ENCODE peak calls at places on chromosomes 3 and 15, in six cellular contexts. V is CD8-positive, alpha-beta memory T cell; M is aorta; Z is thoracic aorta; I is CD4-positive, CD25-positive, alpha-beta regulatory T cell; B is kidney. S is an unnamed sample. For H3K4me1, the result is how much of the 10 kb centered on the place peaks cover.

GRCh38 chr3:105999856-106000255 is 131.0 kb upstream of the CBLB start:
- DNase-seq in Z (no peak), I (no peak), B (no peak), V (no peak), M (no peak), S (no peak)

GRCh38 chr15:59565299-59565698 is 46.3 kb upstream of the GCNT3 start:
- DNase-seq in B (no peak), V (no peak), Z (no peak), I (no peak), M (no peak), S (no peak)

GRCh38 chr3:48929358-48930035 is 10.9 kb downstream of the ARIH2 start:
- DNase-seq in Z (no peak), V (no peak), M (no peak), B (no peak), I (no peak), S (no peak)

GRCh38 chr15:73876779-73877178 is 3.4 kb downstream of the TBC1D21 start:
- DNase-seq in B (no peak), V (no peak), Z (no peak), M (no peak), I (no peak), S (no peak)

GRCh38 chr15:75200765-75201608 is 695 bp upstream of the C15orf39 start:
- DNase-seq in B (peak), Z (no peak), M (peak), I (peak), V (peak), S (peak)

GRCh38 chr3:64167346-64167745 is 57.9 kb downstream of the PRICKLE2 start:
- DNase-seq in Z (no peak), I (no peak), B (no peak), M (no peak), V (no peak), S (no peak)

GRCh38 chr15:100726426-100727190 is 124.2 kb downstream of the ASB7 start:
- DNase-seq in B (peak), Z (no peak), I (no peak), M (no peak), V (no peak), S (no peak)

GRCh38 chr3:158313344-158313927 is 203.5 kb downstream of the RSRC1 start:
- DNase-seq in I (peak), V (no peak), B (no peak), Z (no peak), M (no peak), S (no peak)

GRCh38 chr15:65329991-65330735 is 25.7 kb downstream of the RNU5B-1 start:
- DNase-seq in B (peak), Z (no peak), I (no peak), V (no peak), M (no peak), S (peak)

GRCh38 chr3:136703429-136703828 is 48.7 kb downstream of the STAG1 start:
- DNase-seq in B (no peak), I (no peak), V (no peak), M (no peak), Z (no peak), S (no peak)

GRCh38 chr3:102053375-102053989 is 204.2 kb downstream of the NFKBIZ start:
- DNase-seq in M (no peak), I (no peak), V (no peak), B (no peak), Z (no peak), S (no peak)

GRCh38 chr3:21876742-21877141 is 125.7 kb upstream of the ZNF385D start:
- DNase-seq in V (no peak), M (no peak), I (no peak), Z (no peak), B (no peak), S (no peak)

GRCh38 chr15:31457161-31457560 is 130.5 kb downstream of the KLF13 start:
- DNase-seq in I (no peak), V (no peak), Z (no peak), B (no peak), M (peak), S (no peak)

GRCh38 chr3:138600341-138600740 is 6.3 kb upstream of the CEP70 start:
- DNase-seq in Z (no peak), I (no peak), M (peak), V (no peak), B (no peak), S (peak)

GRCh38 chr3:130759692-130760338 is 13.2 kb upstream of the PIK3R4 start:
- DNase-seq in Z (no peak), B (no peak), I (peak), M (peak), V (peak), S (peak)

GRCh38 chr15:76988874-76989780 is 5.8 kb upstream of the PSTPIP1 start:
- DNase-seq in I (no peak), M (peak), V (no peak), Z (no peak), B (no peak), S (no peak)

GRCh38 chr15:85031086-85031943 is 49.7 kb downstream of the PDE8A start:
- DNase-seq in M (no peak), V (no peak), B (no peak), Z (no peak), I (peak), S (no peak)
- H3K27ac ChIP-seq in M (no peak), V (no peak), B (peak), Z (no peak), I (peak), S (no peak)

GRCh38 chr3:42014949-42015533 is 53.1 kb upstream of the ULK4 start:
- DNase-seq in M (peak), I (no peak), Z (peak), B (peak), V (no peak), S (peak)
- H3K4me1 ChIP-seq in M (under half), I (under half), Z (under half), B (under half), V (under half), S (half or more)

DNA sequence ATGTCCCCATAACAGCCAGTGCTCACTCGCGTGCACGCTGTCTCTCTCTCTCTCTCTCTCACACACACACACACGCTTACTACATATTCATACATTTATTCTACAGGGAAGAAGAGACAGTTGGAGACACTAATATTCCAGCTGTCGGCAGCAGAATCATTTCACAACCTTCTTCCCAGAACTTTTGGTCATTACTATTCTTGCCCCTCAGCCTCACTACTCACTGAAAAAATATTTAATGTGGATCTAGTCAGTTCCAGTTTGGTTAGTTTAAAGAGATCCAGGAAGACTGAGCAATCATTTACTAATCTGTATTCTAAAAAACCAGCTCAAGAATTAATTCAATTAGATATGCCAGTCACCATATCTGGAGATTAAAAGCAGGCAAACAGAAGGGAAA is 394.9 kb downstream of the PTPRG start:
- DNase-seq in V (no peak), B (no peak), I (no peak), M (no peak), Z (no peak), S (no peak)
- H3K4me3 ChIP-seq in V (no peak), B (no peak), I (no peak), M (no peak), Z (peak), S (no peak)

DNA sequence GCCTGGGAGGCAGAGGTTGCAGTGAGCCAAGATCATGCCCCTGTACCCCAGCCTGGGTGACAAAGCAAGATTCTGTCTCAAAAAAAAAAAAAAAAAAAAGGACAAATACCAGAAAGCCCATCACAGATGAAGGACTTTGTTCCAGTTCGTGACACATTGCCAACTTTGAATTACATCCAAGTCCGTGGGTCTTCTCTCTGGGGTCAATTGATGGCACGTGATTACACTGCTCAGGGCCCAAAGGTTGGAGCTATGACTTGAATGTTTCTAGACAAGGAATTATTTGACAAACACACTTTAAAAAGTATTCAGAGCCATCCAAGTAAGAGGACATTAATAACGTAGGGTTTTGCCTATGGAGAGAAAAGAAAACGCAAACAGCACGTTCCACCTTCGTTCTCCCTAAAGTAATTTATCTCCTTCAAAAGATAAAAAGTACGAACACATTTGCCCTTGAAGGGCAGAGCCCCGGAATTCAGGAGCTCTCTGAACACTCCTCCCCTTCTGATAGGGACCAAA is 31.4 kb upstream of the ST3GAL6 start:
- DNase-seq in V (no peak), Z (no peak), M (no peak), B (no peak), I (no peak), S (no peak)
- H3K27ac ChIP-seq in V (no peak), Z (peak), M (no peak), B (peak), I (no peak), S (peak)

GRCh38 chr15:29815000-29815704 is 7.1 kb downstream of the TJP1 start:
- DNase-seq in V (no peak), I (no peak), B (no peak), M (no peak), Z (no peak), S (no peak)

GRCh38 chr15:29815705-29816042 is 6.6 kb downstream of the TJP1 start:
- DNase-seq in M (no peak), B (no peak), Z (no peak), I (no peak), V (no peak), S (no peak)

GRCh38 chr15:29811691-29812383 is 10.4 kb downstream of the TJP1 start:
- DNase-seq in V (no peak), Z (no peak), B (no peak), I (no peak), M (no peak), S (no peak)

GRCh38 chr15:29813009-29813408 is 9.3 kb downstream of the TJP1 start:
- DNase-seq in M (no peak), B (no peak), Z (no peak), V (no peak), I (no peak), S (no peak)

DNA sequence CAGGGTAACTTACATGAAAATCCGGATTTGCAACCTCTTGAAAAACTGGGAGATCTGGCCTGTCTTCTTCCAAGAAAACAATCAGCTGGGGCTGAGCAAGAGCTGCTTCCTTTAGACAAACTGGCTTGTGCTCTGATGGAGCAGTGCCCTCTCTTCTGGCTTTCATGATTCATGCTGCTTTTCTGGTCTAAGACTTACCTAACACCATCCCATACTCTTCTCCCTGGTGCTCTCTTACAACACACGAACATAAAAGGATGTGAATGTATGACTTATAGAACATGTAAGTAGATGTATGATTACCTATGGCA is 9.9 kb downstream of the TJP1 start:
- DNase-seq in B (no peak), M (no peak), Z (no peak), I (no peak), V (no peak), S (no peak)
- H3K4me1 ChIP-seq in B (under half), M (under half), Z (under half), I (under half), V (under half), S (half or more)

GRCh38 chr3:37591130-37591865 is 270.4 kb upstream of the CTDSPL start:
- DNase-seq in M (peak), V (no peak), I (no peak), Z (no peak), B (no peak), S (no peak)

GRCh38 chr3:37593796-37594195 is 267.9 kb upstream of the CTDSPL start:
- DNase-seq in M (no peak), Z (no peak), I (no peak), B (no peak), V (no peak), S (no peak)

GRCh38 chr3:37592328-37592727 is 269.4 kb upstream of the CTDSPL start:
- DNase-seq in V (no peak), B (no peak), Z (no peak), I (no peak), M (no peak), S (no peak)

GRCh38 chr3:37595784-37596180 is 265.9 kb upstream of the CTDSPL start:
- DNase-seq in I (no peak), Z (no peak), V (no peak), B (no peak), M (no peak), S (no peak)

DNA sequence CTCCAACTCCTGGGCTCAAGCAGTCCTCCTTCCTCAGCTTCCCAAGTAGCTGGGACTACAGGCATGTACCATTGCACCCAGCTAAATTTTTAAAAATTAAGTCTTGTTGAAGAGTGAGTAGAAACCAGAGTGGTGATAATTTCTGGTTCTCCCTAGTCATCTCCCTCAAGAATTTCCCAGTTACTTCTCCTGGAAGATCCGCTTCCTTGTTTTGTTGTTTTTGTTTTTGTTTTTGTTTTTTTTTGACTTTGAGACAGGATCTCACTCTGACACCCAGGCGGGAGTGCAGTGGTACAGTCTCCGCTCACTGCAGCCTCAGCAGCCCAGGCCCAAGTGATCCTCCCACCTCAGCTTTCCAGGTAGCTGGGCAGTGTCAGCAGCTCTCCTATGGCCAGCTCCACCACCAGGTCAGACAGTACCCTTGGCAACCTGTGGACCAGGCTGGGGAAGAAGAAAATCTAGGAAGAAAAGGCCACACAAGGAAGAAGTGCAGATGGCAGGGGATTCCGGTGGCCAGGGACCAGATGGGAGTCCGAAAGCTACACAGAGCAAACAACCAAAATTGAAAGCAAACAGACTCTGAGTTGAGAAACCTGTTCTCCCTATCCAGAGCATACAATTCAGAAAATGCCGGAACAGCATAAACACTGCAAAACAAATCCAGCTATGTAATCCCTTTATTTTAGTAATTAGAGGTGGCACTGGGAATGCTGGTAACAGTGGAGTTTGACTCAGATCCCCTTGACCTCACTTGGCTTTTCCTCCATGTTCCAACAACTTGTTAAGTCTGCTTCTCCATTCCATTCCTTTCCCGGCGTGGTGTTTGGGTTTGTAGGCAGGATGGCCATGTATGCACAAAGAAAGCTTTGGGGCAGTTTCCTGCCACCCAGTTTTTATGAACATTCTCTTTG is 266.6 kb upstream of the CTDSPL start:
- DNase-seq in I (no peak), Z (no peak), B (no peak), V (no peak), M (no peak), S (no peak)
- H3K4me3 ChIP-seq in I (no peak), Z (no peak), B (no peak), V (no peak), M (no peak), S (no peak)

DNA sequence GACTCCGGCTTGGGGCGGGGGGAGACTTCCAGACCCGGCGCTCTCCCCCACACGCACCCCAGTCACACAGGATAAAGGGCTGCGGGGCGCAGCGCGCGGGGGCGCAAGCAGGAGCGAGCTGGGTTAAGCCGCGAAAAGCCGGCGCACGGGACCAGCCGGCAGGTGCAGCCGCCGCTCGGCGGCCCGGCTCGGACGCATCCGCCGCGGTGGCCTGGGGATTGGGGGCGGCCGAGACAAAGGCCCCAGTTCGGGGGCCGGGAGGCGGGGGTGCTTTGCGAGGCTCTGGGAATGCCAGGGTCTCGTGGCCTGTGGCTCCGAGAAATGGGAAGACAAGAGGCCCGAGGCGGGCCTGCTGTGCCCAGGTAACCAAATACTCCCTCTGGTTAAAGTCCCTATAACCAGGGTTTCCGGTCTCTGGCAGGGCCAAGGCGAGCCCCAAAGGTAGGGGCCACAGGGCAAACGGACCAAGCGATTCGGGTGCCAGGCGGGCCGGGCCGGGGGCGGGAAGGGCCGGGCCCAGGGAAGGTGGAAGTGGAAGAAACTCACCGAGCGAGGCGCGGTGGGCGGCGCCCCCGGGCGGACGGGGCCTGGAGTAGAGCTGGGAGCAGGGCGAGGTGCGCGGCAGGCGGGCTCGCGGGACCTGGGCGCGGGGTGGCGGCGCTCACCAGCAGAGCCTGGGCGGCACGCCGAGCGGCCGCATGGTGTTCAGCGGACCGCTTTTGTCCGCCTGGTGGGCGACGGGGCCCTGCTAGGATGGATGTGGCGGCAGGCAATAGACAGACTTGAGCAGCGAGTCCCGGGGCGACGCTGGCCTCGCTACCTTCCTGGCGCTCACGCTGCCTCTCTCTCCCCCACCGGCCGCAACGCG is at the start of gene GATA2:
- DNase-seq in V (peak), Z (no peak), M (no peak), I (no peak), B (peak), S (no peak)
- H3K27ac ChIP-seq in V (peak), Z (no peak), M (no peak), I (no peak), B (peak), S (peak)